ENCODE peak calls at places on chromosomes 5 and 9, in eight cellular contexts. K is HCT116, G is A549, H is HFF-Myc, D is H1, O is foreskin fibroblast, Z is AG10803, C is DND-41. L is an unnamed sample.

GRCh38 chr5:36158144-36158543 is 6.2 kb downstream of the SKP2 start:
- DNase-seq in K (no peak), G (no peak), H (no peak), D (no peak), O (peak), Z (peak), C (no peak), L (no peak)

GRCh38 chr5:147169399-147169798 is 65.4 kb upstream of the STK32A start:
- DNase-seq in K (no peak), G (no peak), H (no peak), D (no peak), O (no peak), Z (peak), C (no peak), L (peak)

GRCh38 chr9:127185931-127186781 is 63.7 kb upstream of the ANGPTL2 start:
- DNase-seq in K (no peak), G (no peak), H (peak), D (no peak), O (peak), Z (peak), C (no peak), L (no peak)

GRCh38 chr5:115718853-115719252 is 93.0 kb upstream of the TMED7 start:
- DNase-seq in K (no peak), G (no peak), H (no peak), D (no peak), O (no peak), Z (no peak), C (no peak), L (no peak)

GRCh38 chr5:66595877-66596790 is at the start of gene MAST4:
- DNase-seq in K (peak), G (peak), H (peak), D (peak), O (peak), Z (peak), C (peak), L (peak)

GRCh38 chr9:91474656-91475055 is 51.0 kb upstream of the NFIL3 start:
- DNase-seq in K (no peak), G (no peak), H (no peak), D (no peak), O (no peak), Z (no peak), C (no peak), L (no peak)

GRCh38 chr5:172891716-172892421 is 57.8 kb downstream of the ERGIC1 start:
- DNase-seq in K (no peak), G (peak), H (no peak), D (no peak), O (no peak), Z (peak), C (no peak), L (no peak)

GRCh38 chr5:127369772-127370171 is 79.2 kb downstream of the MEGF10 start:
- DNase-seq in K (no peak), G (no peak), H (no peak), D (no peak), O (no peak), Z (no peak), C (no peak), L (no peak)

GRCh38 chr9:33167949-33168535 is 906 bp upstream of the B4GALT1 start:
- DNase-seq in K (no peak), G (no peak), H (no peak), D (no peak), O (no peak), Z (no peak), C (no peak), L (no peak)

GRCh38 chr9:127644943-127645342 is 32.9 kb downstream of the STXBP1 start:
- DNase-seq in K (no peak), G (no peak), H (no peak), D (no peak), O (no peak), Z (no peak), C (no peak), L (no peak)

GRCh38 chr9:125632321-125633115 is 74.5 kb downstream of the MAPKAP1 start:
- DNase-seq in K (no peak), G (no peak), H (no peak), D (no peak), O (no peak), Z (no peak), C (no peak), L (peak)

GRCh38 chr9:96008502-96009222 is 133.2 kb downstream of the ERCC6L2 start:
- DNase-seq in K (no peak), G (no peak), H (no peak), D (no peak), O (peak), Z (no peak), C (no peak), L (peak)

GRCh38 chr9:105296889-105297288 is 52.4 kb downstream of the SLC44A1 start:
- DNase-seq in K (peak), G (peak), H (no peak), D (no peak), O (peak), Z (peak), C (no peak), L (peak)

GRCh38 chr9:91192785-91193657 is 168.7 kb downstream of the AUH start:
- DNase-seq in K (peak), G (peak), H (peak), D (peak), O (peak), Z (peak), C (peak), L (peak)

GRCh38 chr5:122151640-122152039 is 22.3 kb downstream of the ZNF474 start:
- DNase-seq in K (no peak), G (peak), H (no peak), D (no peak), O (no peak), Z (peak), C (no peak), L (peak)

GRCh38 chr5:171418316-171418981 is 998 bp upstream of the FGF18 start:
- DNase-seq in K (peak), G (peak), H (peak), D (peak), O (peak), Z (peak), C (peak), L (no peak)

GRCh38 chr5:157998021-157998504 is 139.1 kb upstream of the CLINT1 start:
- DNase-seq in K (no peak), G (no peak), H (no peak), D (no peak), O (no peak), Z (no peak), C (no peak), L (no peak)

GRCh38 chr5:144864113-144864512 is 693.4 kb downstream of the KCTD16 start:
- DNase-seq in K (no peak), G (no peak), H (no peak), D (no peak), O (no peak), Z (no peak), C (no peak), L (no peak)

GRCh38 chr9:20591223-20591622 is 31.1 kb downstream of the MLLT3 start:
- DNase-seq in K (no peak), G (no peak), H (no peak), D (no peak), O (no peak), Z (peak), C (no peak), L (no peak)

GRCh38 chr9:137305060-137305787 is 3.2 kb upstream of the NRARP start:
- DNase-seq in K (no peak), G (peak), H (no peak), D (no peak), O (peak), Z (no peak), C (no peak), L (no peak)

GRCh38 chr5:170791325-170791954 is 7.9 kb downstream of the GABRP start:
- DNase-seq in K (peak), G (peak), H (no peak), D (no peak), O (peak), Z (peak), C (peak), L (peak)

GRCh38 chr5:132224721-132225120 is 2.9 kb downstream of the P4HA2 start:
- DNase-seq in K (no peak), G (no peak), H (no peak), D (no peak), O (peak), Z (peak), C (no peak), L (no peak)

GRCh38 chr5:101440173-101440572 is 537.1 kb upstream of the ST8SIA4 start:
- DNase-seq in K (no peak), G (no peak), H (no peak), D (no peak), O (no peak), Z (no peak), C (no peak), L (no peak)

GRCh38 chr9:75086443-75087278 is 1.3 kb downstream of the NMRK1 start:
- DNase-seq in K (no peak), G (no peak), H (no peak), D (no peak), O (no peak), Z (no peak), C (no peak), L (no peak)

GRCh38 chr9:87140605-87141109 is 193.4 kb upstream of the GAS1 start:
- DNase-seq in K (no peak), G (no peak), H (no peak), D (no peak), O (no peak), Z (no peak), C (no peak), L (no peak)

GRCh38 chr9:35516481-35516880 is 26.6 kb downstream of the RUSC2 start:
- DNase-seq in K (no peak), G (peak), H (no peak), D (no peak), O (peak), Z (peak), C (no peak), L (no peak)
- H3K4me3 ChIP-seq in K (peak), G (no peak), H (no peak), D (no peak), O (no peak), Z (no peak), C (no peak), L (no peak)

GRCh38 chr9:133188006-133188842 is 20.8 kb downstream of the OBP2B start:
- DNase-seq in K (peak), G (peak), H (no peak), D (no peak), O (no peak), Z (no peak), C (peak), L (no peak)
- TF ChIP-seq CTCF in K (peak), G (peak), H (no peak), D (peak), O (peak), Z (no peak), C (peak), L (peak)

GRCh38 chr5:138334867-138335447 is 3.1 kb upstream of the FAM53C start:
- DNase-seq in K (no peak), G (no peak), H (no peak), D (no peak), O (no peak), Z (no peak), C (no peak), L (no peak)

GRCh38 chr5:138331449-138332368 is at the start of gene CDC25C:
- DNase-seq in K (peak), G (peak), H (peak), D (peak), O (peak), Z (peak), C (peak), L (peak)

GRCh38 chr5:138330813-138331448 is 673 bp downstream of the CDC25C start:
- DNase-seq in K (no peak), G (no peak), H (no peak), D (no peak), O (no peak), Z (no peak), C (no peak), L (no peak)
- H3K4me3 ChIP-seq in K (peak), G (peak), H (peak), D (peak), O (peak), Z (peak), C (peak), L (peak)

GRCh38 chr5:137218896-137219295 is 280.2 kb downstream of the SPOCK1 start:
- DNase-seq in K (no peak), G (no peak), H (no peak), D (no peak), O (no peak), Z (no peak), C (no peak), L (no peak)

GRCh38 chr5:137218471-137218870 is 280.7 kb downstream of the SPOCK1 start:
- DNase-seq in K (no peak), G (peak), H (no peak), D (no peak), O (peak), Z (peak), C (no peak), L (peak)

GRCh38 chr5:137221914-137222313 is 277.2 kb downstream of the SPOCK1 start:
- DNase-seq in K (no peak), G (no peak), H (no peak), D (no peak), O (no peak), Z (no peak), C (no peak), L (no peak)

GRCh38 chr5:137217599-137218200 is 281.4 kb downstream of the SPOCK1 start:
- DNase-seq in K (no peak), G (peak), H (no peak), D (no peak), O (no peak), Z (peak), C (no peak), L (peak)

GRCh38 chr5:137220523-137220927 is 278.6 kb downstream of the SPOCK1 start:
- DNase-seq in K (peak), G (peak), H (peak), D (peak), O (peak), Z (peak), C (no peak), L (peak)
- TF ChIP-seq CTCF in K (peak), G (peak), H (peak), D (peak), O (peak), Z (peak), C (peak), L (peak)

DNA sequence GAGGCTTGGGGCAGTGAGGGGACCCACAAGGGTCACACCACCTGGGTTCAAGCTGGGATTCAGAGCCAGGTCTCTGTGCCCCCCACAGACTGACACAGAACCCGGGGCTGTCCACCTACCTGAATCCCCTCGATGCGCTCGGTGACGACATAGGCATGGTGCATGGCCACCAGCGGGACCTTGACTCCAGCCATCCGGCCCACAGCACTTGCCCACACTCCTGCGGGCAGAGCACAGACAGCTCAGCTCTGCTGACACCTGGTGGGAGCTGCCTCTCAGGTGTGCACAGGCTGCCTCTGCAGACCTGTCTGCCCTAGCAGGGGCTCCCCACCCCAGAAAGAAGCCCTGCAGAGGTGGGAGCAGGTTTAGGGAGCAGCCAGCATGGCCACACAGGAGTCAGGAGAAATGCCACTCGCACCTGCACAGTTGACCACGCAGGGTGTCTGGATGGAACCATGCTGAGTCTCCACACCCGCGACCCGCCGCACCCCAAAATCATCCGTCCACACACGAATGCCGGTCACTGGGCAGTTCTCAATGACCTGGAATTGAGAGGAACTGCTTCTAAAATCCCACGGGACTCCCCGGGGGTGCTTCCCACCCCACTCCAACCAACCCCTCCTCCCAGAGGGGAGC is 8.4 kb downstream of the SARDH start:
- DNase-seq in K (no peak), G (no peak), H (no peak), D (no peak), O (no peak), Z (no peak), C (no peak), L (no peak)
- H3K4me3 ChIP-seq in K (no peak), G (no peak), H (no peak), D (no peak), O (no peak), Z (no peak), C (no peak), L (no peak)

DNA sequence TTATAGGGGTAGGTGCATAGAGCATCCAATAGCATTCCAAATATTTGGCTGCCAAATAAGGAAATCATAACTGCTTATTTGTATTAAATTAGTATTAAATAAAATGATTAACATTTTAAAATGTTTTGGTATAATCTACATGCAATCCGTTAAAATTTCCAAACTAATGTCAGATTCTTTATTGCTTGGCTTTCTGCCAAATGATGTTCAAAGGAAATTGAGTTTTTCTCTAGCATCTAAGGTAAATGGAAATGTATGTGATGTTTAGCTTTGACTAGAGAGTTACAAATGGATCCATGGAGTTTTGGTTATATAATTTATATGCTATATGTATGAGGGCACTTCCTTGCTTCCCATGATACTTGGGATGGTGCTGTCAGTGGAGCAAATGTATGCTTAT is 121.7 kb downstream of the ZCCHC7 start:
- DNase-seq in K (no peak), G (no peak), H (no peak), D (no peak), O (no peak), Z (no peak), C (no peak), L (no peak)
- TF ChIP-seq CTCF in K (no peak), G (no peak), H (no peak), D (no peak), O (no peak), Z (no peak), C (no peak), L (no peak)

GRCh38 chr5:31962321-31962720 is 211.8 kb downstream of the GOLPH3 start:
- DNase-seq in K (no peak), G (no peak), H (no peak), D (no peak), O (no peak), Z (no peak), C (no peak), L (no peak)
- H3K4me3 ChIP-seq in K (no peak), G (no peak), H (no peak), D (no peak), O (no peak), Z (no peak), C (no peak), L (no peak)

GRCh38 chr5:93289915-93290314 is 291.1 kb downstream of the NR2F1-AS1 start:
- DNase-seq in K (no peak), G (no peak), H (no peak), D (no peak), O (no peak), Z (no peak), C (no peak), L (no peak)
- TF ChIP-seq CTCF in K (no peak), G (no peak), H (no peak), D (no peak), O (no peak), Z (no peak), C (no peak), L (no peak)

DNA sequence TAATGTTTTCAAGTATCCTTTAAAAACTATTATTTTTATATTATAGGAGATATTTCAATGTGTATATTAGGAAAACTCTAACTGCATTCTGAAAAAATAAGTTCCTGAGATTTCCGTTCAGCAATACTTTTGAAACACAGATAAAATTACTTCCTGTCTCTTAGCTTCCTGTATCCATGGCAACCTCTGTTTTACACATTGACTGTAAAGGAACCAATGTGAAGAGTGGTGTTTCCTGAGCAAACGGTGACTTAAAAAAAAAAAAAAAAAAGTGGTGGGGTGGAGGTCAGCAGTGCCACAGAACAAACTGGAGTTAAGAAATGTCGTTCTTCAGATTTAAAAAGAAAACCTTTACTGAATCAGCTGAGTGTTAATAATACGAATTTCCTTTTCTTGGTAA is at the start of gene LRRC70:
- DNase-seq in K (no peak), G (peak), H (peak), D (no peak), O (no peak), Z (peak), C (no peak), L (no peak)
- H3K4me3 ChIP-seq in K (no peak), G (no peak), H (no peak), D (no peak), O (no peak), Z (no peak), C (peak), L (no peak)

GRCh38 chr5:1208221-1208742 is 6.9 kb downstream of the SLC6A19 start:
- DNase-seq in K (no peak), G (no peak), H (no peak), D (no peak), O (no peak), Z (no peak), C (no peak), L (no peak)

GRCh38 chr5:1207555-1207954 is 6.2 kb downstream of the SLC6A19 start:
- DNase-seq in K (no peak), G (no peak), H (no peak), D (no peak), O (no peak), Z (no peak), C (no peak), L (no peak)

GRCh38 chr5:1209896-1210776 is 8.7 kb downstream of the SLC6A19 start:
- DNase-seq in K (no peak), G (no peak), H (no peak), D (no peak), O (no peak), Z (no peak), C (no peak), L (no peak)

GRCh38 chr5:1209552-1209852 is 8.1 kb downstream of the SLC6A19 start:
- DNase-seq in K (no peak), G (no peak), H (no peak), D (no peak), O (no peak), Z (no peak), C (no peak), L (no peak)

DNA sequence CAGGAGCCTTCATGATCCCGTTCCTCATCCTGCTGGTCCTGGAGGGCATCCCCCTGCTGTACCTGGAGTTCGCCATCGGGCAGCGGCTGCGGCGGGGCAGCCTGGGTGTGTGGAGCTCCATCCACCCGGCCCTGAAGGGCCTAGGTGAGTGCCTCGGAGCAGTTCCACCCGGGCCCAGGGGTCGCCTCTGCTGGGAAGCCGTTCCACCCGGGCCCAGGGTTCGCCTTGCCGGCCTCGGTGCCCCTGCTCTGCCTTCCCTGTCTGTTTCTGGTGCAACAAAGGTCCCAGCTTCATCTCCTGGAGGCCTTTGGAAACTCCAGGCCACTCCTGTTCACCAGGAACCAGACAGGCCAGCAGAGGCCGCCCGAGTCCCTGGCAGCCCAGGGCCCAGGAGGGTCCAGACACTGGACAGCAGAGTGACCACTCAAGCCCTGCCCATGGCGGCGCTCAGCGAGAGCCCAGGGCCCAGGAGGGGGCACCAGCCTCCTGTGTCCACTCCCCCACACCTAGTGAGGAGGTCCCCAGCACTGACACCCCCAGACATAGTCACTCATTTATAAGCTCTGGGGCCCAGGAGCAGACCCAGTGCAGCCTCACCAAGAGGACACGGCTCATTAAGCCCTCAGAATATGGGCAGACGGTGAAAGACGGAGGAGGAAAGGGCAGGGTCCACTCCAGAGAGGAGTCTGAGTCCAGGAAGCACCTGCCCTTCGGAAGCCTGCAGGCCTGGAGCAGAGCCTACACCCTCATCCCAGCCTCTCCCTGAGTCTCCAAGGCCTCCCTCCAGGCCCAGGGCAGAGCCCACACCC is 7.6 kb downstream of the SLC6A19 start:
- DNase-seq in K (no peak), G (peak), H (no peak), D (no peak), O (no peak), Z (peak), C (no peak), L (no peak)
- TF ChIP-seq CTCF in K (peak), G (peak), H (peak), D (peak), O (peak), Z (peak), C (no peak), L (peak)